ENCODE peak calls at places on chromosomes 16 and 17, in seven cellular contexts. I is C1 segment of cervical spinal cord; O is activated gamma-delta T cell treated with Interleukin-2 at 50 U/mL for 16 hours; P is activated CD4-positive, alpha-beta T cell treated with anti-CD3 and anti-CD28 coated beads, Interleukin-2, amount 10 ng/mL, durations not matched to agents 7 days and 5 days; T is fibroblast of lung; Q is left colon; X is erythroblast. W is an unnamed sample.

GRCh38 chr17:79045830-79046500 is 22.0 kb downstream of the C1QTNF1 start:
- DNase-seq in I (no peak), O (peak), P (peak), T (peak), Q (peak), X (peak), W (peak)

GRCh38 chr16:65936096-65936495 is 430.4 kb upstream of the CDH5 start:
- DNase-seq in I (no peak), O (no peak), P (no peak), T (no peak), Q (no peak), X (no peak), W (no peak)

GRCh38 chr17:386145-386876 is 33.7 kb upstream of the RPH3AL start:
- DNase-seq in I (peak), O (peak), P (peak), T (no peak), Q (peak), X (peak), W (peak)

GRCh38 chr16:57684626-57685358 is 9.8 kb upstream of the DRC7 start:
- DNase-seq in I (no peak), O (no peak), P (no peak), T (no peak), Q (no peak), X (no peak), W (no peak)

GRCh38 chr17:45131616-45132301 is 556 bp downstream of the PLCD3 start:
- DNase-seq in I (no peak), O (peak), P (peak), T (no peak), Q (peak), X (peak), W (peak)

GRCh38 chr17:18381158-18381952 is 3.8 kb downstream of the EVPLL start:
- DNase-seq in I (no peak), O (no peak), P (no peak), T (no peak), Q (no peak), X (no peak), W (no peak)

GRCh38 chr16:30394603-30395154 is 541 bp upstream of the ZNF48 start:
- DNase-seq in I (no peak), O (no peak), P (no peak), T (no peak), Q (no peak), X (peak), W (no peak)

GRCh38 chr17:69857412-69857835 is 217.6 kb upstream of the KCNJ16 start:
- DNase-seq in I (no peak), O (no peak), P (no peak), T (peak), Q (no peak), X (no peak), W (no peak)

GRCh38 chr16:25260416-25260815 is 2.8 kb upstream of the ZKSCAN2 start:
- DNase-seq in I (no peak), O (no peak), P (no peak), T (no peak), Q (no peak), X (no peak), W (no peak)

GRCh38 chr17:8585911-8586310 is 44.6 kb downstream of the MYH10 start:
- DNase-seq in I (no peak), O (no peak), P (no peak), T (no peak), Q (no peak), X (no peak), W (no peak)

GRCh38 chr17:53757559-53757958 is 65.2 kb upstream of the KIF2B start:
- DNase-seq in I (no peak), O (no peak), P (no peak), T (no peak), Q (no peak), X (no peak), W (no peak)

GRCh38 chr17:56109811-56110210 is 43.5 kb upstream of the ANKFN1 start:
- DNase-seq in I (no peak), O (no peak), P (no peak), T (no peak), Q (no peak), X (no peak), W (no peak)

GRCh38 chr16:70687671-70688265 is 1.9 kb upstream of the MTSS2 start:
- DNase-seq in I (no peak), O (no peak), P (no peak), T (no peak), Q (no peak), X (no peak), W (no peak)

GRCh38 chr16:67704110-67704509 is 15.0 kb downstream of the GFOD2 start:
- DNase-seq in I (no peak), O (no peak), P (no peak), T (no peak), Q (no peak), X (no peak), W (no peak)

GRCh38 chr17:63381101-63381729 is 64.9 kb downstream of the CYB561 start:
- DNase-seq in I (no peak), O (no peak), P (no peak), T (peak), Q (no peak), X (peak), W (no peak)

GRCh38 chr16:11202260-11203091 is 53.5 kb downstream of the SOCS1 start:
- DNase-seq in I (no peak), O (no peak), P (no peak), T (peak), Q (no peak), X (no peak), W (no peak)

GRCh38 chr17:56112086-56112485 is 41.2 kb upstream of the ANKFN1 start:
- DNase-seq in I (no peak), O (no peak), P (no peak), T (peak), Q (no peak), X (no peak), W (no peak)

GRCh38 chr16:74760007-74760767 is 14.4 kb downstream of the FA2H start:
- DNase-seq in I (no peak), O (no peak), P (no peak), T (peak), Q (no peak), X (no peak), W (peak)